ENCODE peak calls at places on chromosomes 13 and 19, in five cellular contexts. One of them, this sample, is unnamed.

GRCh38 chr19:36041831-36042230 is 9.2 kb upstream of the CLIP3 start:
- DNase-seq in AG04450: peak
- DNase-seq in fibroblast of lung: peak
- DNase-seq in esophagus muscularis mucosa: no peak
- DNase-seq in heart right ventricle: no peak
- DNase-seq in this sample: peak

GRCh38 chr13:73230714-73231113 is 171.9 kb downstream of the KLF5 start:
- DNase-seq in AG04450: no peak
- DNase-seq in fibroblast of lung: no peak
- DNase-seq in esophagus muscularis mucosa: no peak
- DNase-seq in heart right ventricle: no peak
- DNase-seq in this sample: no peak

GRCh38 chr13:99652901-99653300 is 151.6 kb downstream of the TM9SF2 start:
- DNase-seq in AG04450: no peak
- DNase-seq in fibroblast of lung: no peak
- DNase-seq in esophagus muscularis mucosa: peak
- DNase-seq in heart right ventricle: no peak
- DNase-seq in this sample: no peak

GRCh38 chr13:101714195-101714594 is 261.7 kb downstream of the ITGBL1 start:
- DNase-seq in AG04450: no peak
- DNase-seq in fibroblast of lung: no peak
- DNase-seq in esophagus muscularis mucosa: no peak
- DNase-seq in heart right ventricle: no peak
- DNase-seq in this sample: no peak

GRCh38 chr13:25330541-25330940 is 29.1 kb downstream of the NUP58 start:
- DNase-seq in AG04450: no peak
- DNase-seq in fibroblast of lung: peak
- DNase-seq in esophagus muscularis mucosa: no peak
- DNase-seq in heart right ventricle: no peak
- DNase-seq in this sample: no peak

GRCh38 chr13:97005631-97006262 is 11.5 kb upstream of the OXGR1 start:
- DNase-seq in AG04450: peak
- DNase-seq in fibroblast of lung: peak
- DNase-seq in esophagus muscularis mucosa: no peak
- DNase-seq in heart right ventricle: no peak
- DNase-seq in this sample: no peak

GRCh38 chr13:31001647-31002046 is 69.2 kb downstream of the TEX26 start:
- DNase-seq in AG04450: no peak
- DNase-seq in fibroblast of lung: no peak
- DNase-seq in esophagus muscularis mucosa: no peak
- DNase-seq in heart right ventricle: no peak
- DNase-seq in this sample: no peak

GRCh38 chr13:99702687-99703319 is 201.5 kb downstream of the TM9SF2 start:
- DNase-seq in AG04450: no peak
- DNase-seq in fibroblast of lung: no peak
- DNase-seq in esophagus muscularis mucosa: no peak
- DNase-seq in heart right ventricle: no peak
- DNase-seq in this sample: no peak

GRCh38 chr19:7225741-7226140 is 68.5 kb downstream of the INSR start:
- DNase-seq in AG04450: no peak
- DNase-seq in fibroblast of lung: no peak
- DNase-seq in esophagus muscularis mucosa: no peak
- DNase-seq in heart right ventricle: no peak
- DNase-seq in this sample: no peak

GRCh38 chr13:73075546-73075945 is 16.7 kb downstream of the KLF5 start:
- DNase-seq in AG04450: no peak
- DNase-seq in fibroblast of lung: no peak
- DNase-seq in esophagus muscularis mucosa: no peak
- DNase-seq in heart right ventricle: no peak
- DNase-seq in this sample: no peak

GRCh38 chr19:13102416-13102665 is 317 bp downstream of the LYL1 start:
- DNase-seq in AG04450: no peak
- DNase-seq in fibroblast of lung: no peak
- DNase-seq in esophagus muscularis mucosa: no peak
- DNase-seq in heart right ventricle: no peak
- DNase-seq in this sample: no peak

GRCh38 chr13:51943721-51944120 is 67.5 kb downstream of the ATP7B start:
- DNase-seq in AG04450: no peak
- DNase-seq in fibroblast of lung: no peak
- DNase-seq in esophagus muscularis mucosa: no peak
- DNase-seq in heart right ventricle: no peak
- DNase-seq in this sample: no peak

GRCh38 chr13:51938454-51938853 is 72.8 kb downstream of the ATP7B start:
- DNase-seq in AG04450: no peak
- DNase-seq in fibroblast of lung: no peak
- DNase-seq in esophagus muscularis mucosa: no peak
- DNase-seq in heart right ventricle: no peak
- DNase-seq in this sample: no peak

GRCh38 chr13:51944428-51944827 is 66.8 kb downstream of the ATP7B start:
- DNase-seq in AG04450: no peak
- DNase-seq in fibroblast of lung: no peak
- DNase-seq in esophagus muscularis mucosa: no peak
- DNase-seq in heart right ventricle: no peak
- DNase-seq in this sample: no peak

GRCh38 chr13:51945149-51945548 is 66.1 kb downstream of the ATP7B start:
- DNase-seq in AG04450: no peak
- DNase-seq in fibroblast of lung: no peak
- DNase-seq in esophagus muscularis mucosa: no peak
- DNase-seq in heart right ventricle: no peak
- DNase-seq in this sample: no peak

DNA sequence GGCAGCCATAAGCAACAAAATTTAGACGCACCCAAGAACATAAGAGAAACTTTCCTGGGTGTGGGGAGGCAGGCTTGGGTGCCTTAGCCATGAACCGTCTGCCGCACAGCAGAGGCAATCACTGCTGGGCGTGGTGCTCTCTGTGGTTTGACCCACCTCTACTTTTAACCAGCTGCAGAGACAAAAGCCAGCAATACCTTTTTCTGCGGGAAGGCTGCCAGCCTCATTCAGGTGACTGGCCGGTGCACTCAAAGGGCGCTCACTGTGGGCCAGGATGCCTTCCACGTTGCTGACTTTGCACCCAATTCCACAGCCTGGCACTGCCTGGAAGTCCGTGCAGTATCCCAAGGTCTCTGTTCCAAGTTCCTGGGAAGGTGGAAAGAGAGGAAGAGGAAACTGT is 69.1 kb downstream of the ATP7B start:
- DNase-seq in AG04450: no peak
- DNase-seq in fibroblast of lung: no peak
- DNase-seq in esophagus muscularis mucosa: no peak
- DNase-seq in heart right ventricle: no peak
- DNase-seq in this sample: no peak
- H3K4me3 ChIP-seq in AG04450: no peak
- H3K4me3 ChIP-seq in fibroblast of lung: no peak
- H3K4me3 ChIP-seq in esophagus muscularis mucosa: no peak
- H3K4me3 ChIP-seq in heart right ventricle: no peak
- H3K4me3 ChIP-seq in this sample: no peak

GRCh38 chr13:45715351-45715750 is 13.2 kb downstream of the CBY2 start:
- DNase-seq in AG04450: no peak
- DNase-seq in fibroblast of lung: no peak
- DNase-seq in esophagus muscularis mucosa: no peak
- DNase-seq in heart right ventricle: no peak
- DNase-seq in this sample: no peak

GRCh38 chr13:45721203-45721731 is 19.1 kb downstream of the CBY2 start:
- DNase-seq in AG04450: no peak
- DNase-seq in fibroblast of lung: no peak
- DNase-seq in esophagus muscularis mucosa: peak
- DNase-seq in heart right ventricle: no peak
- DNase-seq in this sample: no peak

GRCh38 chr13:45717324-45717723 is 15.2 kb downstream of the CBY2 start:
- DNase-seq in AG04450: no peak
- DNase-seq in fibroblast of lung: no peak
- DNase-seq in esophagus muscularis mucosa: no peak
- DNase-seq in heart right ventricle: no peak
- DNase-seq in this sample: no peak

GRCh38 chr13:45718992-45719391 is 16.9 kb downstream of the CBY2 start:
- DNase-seq in AG04450: no peak
- DNase-seq in fibroblast of lung: no peak
- DNase-seq in esophagus muscularis mucosa: peak
- DNase-seq in heart right ventricle: no peak
- DNase-seq in this sample: no peak

DNA sequence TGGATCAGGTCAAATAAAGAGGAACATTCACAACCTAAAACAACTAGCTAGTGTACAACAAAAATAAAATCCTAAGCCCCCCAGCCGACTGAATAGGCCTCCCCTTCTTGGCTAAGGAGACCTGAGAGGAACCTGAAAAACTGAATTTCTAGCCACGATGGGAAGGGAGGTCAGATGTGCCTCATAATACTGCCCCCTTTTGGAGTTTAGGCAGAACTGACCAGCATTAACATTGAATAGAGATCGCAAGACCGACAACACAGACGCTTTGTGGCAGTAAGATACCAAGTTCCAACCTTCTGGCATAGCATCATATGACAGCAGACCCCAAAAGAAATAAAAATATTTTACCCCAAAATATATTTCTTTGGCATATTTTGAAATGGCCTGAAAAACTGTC is 15.9 kb downstream of the CBY2 start:
- DNase-seq in AG04450: no peak
- DNase-seq in fibroblast of lung: peak
- DNase-seq in esophagus muscularis mucosa: no peak
- DNase-seq in heart right ventricle: no peak
- DNase-seq in this sample: no peak
- TF ChIP-seq CTCF in AG04450: peak
- TF ChIP-seq CTCF in fibroblast of lung: peak
- TF ChIP-seq CTCF in esophagus muscularis mucosa: no peak
- TF ChIP-seq CTCF in heart right ventricle: peak
- TF ChIP-seq CTCF in this sample: peak

GRCh38 chr19:5925830-5926459 is 11.9 kb downstream of the CAPS start:
- DNase-seq in AG04450: no peak
- DNase-seq in fibroblast of lung: no peak
- DNase-seq in esophagus muscularis mucosa: no peak
- DNase-seq in heart right ventricle: no peak
- DNase-seq in this sample: no peak
- H3K4me3 ChIP-seq in AG04450: no peak
- H3K4me3 ChIP-seq in fibroblast of lung: no peak
- H3K4me3 ChIP-seq in esophagus muscularis mucosa: no peak
- H3K4me3 ChIP-seq in heart right ventricle: no peak
- H3K4me3 ChIP-seq in this sample: no peak

GRCh38 chr13:93234459-93234858 is 7.9 kb downstream of the GPC6 start:
- DNase-seq in AG04450: no peak
- DNase-seq in fibroblast of lung: no peak
- DNase-seq in esophagus muscularis mucosa: no peak
- DNase-seq in heart right ventricle: no peak
- DNase-seq in this sample: no peak

GRCh38 chr13:93230466-93230865 is 3.9 kb downstream of the GPC6 start:
- DNase-seq in AG04450: no peak
- DNase-seq in fibroblast of lung: peak
- DNase-seq in esophagus muscularis mucosa: no peak
- DNase-seq in heart right ventricle: no peak
- DNase-seq in this sample: no peak

GRCh38 chr13:93231867-93232266 is 5.3 kb downstream of the GPC6 start:
- DNase-seq in AG04450: no peak
- DNase-seq in fibroblast of lung: no peak
- DNase-seq in esophagus muscularis mucosa: no peak
- DNase-seq in heart right ventricle: no peak
- DNase-seq in this sample: no peak

GRCh38 chr13:93235258-93236015 is 8.8 kb downstream of the GPC6 start:
- DNase-seq in AG04450: no peak
- DNase-seq in fibroblast of lung: no peak
- DNase-seq in esophagus muscularis mucosa: no peak
- DNase-seq in heart right ventricle: no peak
- DNase-seq in this sample: no peak

GRCh38 chr13:93233997-93234416 is 7.4 kb downstream of the GPC6 start:
- DNase-seq in AG04450: no peak
- DNase-seq in fibroblast of lung: no peak
- DNase-seq in esophagus muscularis mucosa: no peak
- DNase-seq in heart right ventricle: no peak
- DNase-seq in this sample: no peak
- TF ChIP-seq CTCF in AG04450: no peak
- TF ChIP-seq CTCF in fibroblast of lung: no peak
- TF ChIP-seq CTCF in esophagus muscularis mucosa: no peak
- TF ChIP-seq CTCF in heart right ventricle: no peak
- TF ChIP-seq CTCF in this sample: peak

GRCh38 chr19:18083929-18084684 is 2.6 kb downstream of the IL12RB1 start:
- DNase-seq in AG04450: no peak
- DNase-seq in fibroblast of lung: no peak
- DNase-seq in esophagus muscularis mucosa: no peak
- DNase-seq in heart right ventricle: no peak
- DNase-seq in this sample: no peak

GRCh38 chr19:18086590-18087138 is at the start of gene IL12RB1:
- DNase-seq in AG04450: no peak
- DNase-seq in fibroblast of lung: no peak
- DNase-seq in esophagus muscularis mucosa: no peak
- DNase-seq in heart right ventricle: no peak
- DNase-seq in this sample: no peak

GRCh38 chr19:18090545-18091216 is 3.9 kb upstream of the IL12RB1 start:
- DNase-seq in AG04450: no peak
- DNase-seq in fibroblast of lung: no peak
- DNase-seq in esophagus muscularis mucosa: no peak
- DNase-seq in heart right ventricle: no peak
- DNase-seq in this sample: no peak

GRCh38 chr19:18089726-18090125 is 3.0 kb upstream of the IL12RB1 start:
- DNase-seq in AG04450: no peak
- DNase-seq in fibroblast of lung: no peak
- DNase-seq in esophagus muscularis mucosa: no peak
- DNase-seq in heart right ventricle: no peak
- DNase-seq in this sample: no peak

GRCh38 chr19:18085702-18086457 is 854 bp downstream of the IL12RB1 start:
- DNase-seq in AG04450: no peak
- DNase-seq in fibroblast of lung: no peak
- DNase-seq in esophagus muscularis mucosa: no peak
- DNase-seq in heart right ventricle: no peak
- DNase-seq in this sample: no peak
- H3K4me3 ChIP-seq in AG04450: no peak
- H3K4me3 ChIP-seq in fibroblast of lung: no peak
- H3K4me3 ChIP-seq in esophagus muscularis mucosa: no peak
- H3K4me3 ChIP-seq in heart right ventricle: no peak
- H3K4me3 ChIP-seq in this sample: no peak

This sample was measured in HFF-Myc.